ENCODE peak calls at places on chromosomes 6 and 20, in six cellular contexts. One of them, this sample, is unnamed. For H3K4me1, the result is how much of the 10 kb centered on the place peaks cover.

GRCh38 chr20:1484438-1485120 is 6.6 kb downstream of the SIRPB2 start:
- DNase-seq in tibial artery: no peak
- DNase-seq in heart right ventricle: no peak
- DNase-seq in esophagus squamous epithelium: no peak
- DNase-seq in heart left ventricle: no peak
- DNase-seq in foreskin keratinocyte: peak
- DNase-seq in this sample: no peak

GRCh38 chr20:14336667-14337066 is 745 bp downstream of the FLRT3 start:
- DNase-seq in esophagus squamous epithelium: no peak
- DNase-seq in heart left ventricle: no peak
- DNase-seq in tibial artery: no peak
- DNase-seq in foreskin keratinocyte: peak
- DNase-seq in heart right ventricle: no peak
- DNase-seq in this sample: no peak

GRCh38 chr6:7939864-7940228 is 29.3 kb upstream of the TXNDC5 start:
- DNase-seq in heart right ventricle: no peak
- DNase-seq in tibial artery: no peak
- DNase-seq in esophagus squamous epithelium: no peak
- DNase-seq in foreskin keratinocyte: no peak
- DNase-seq in heart left ventricle: no peak
- DNase-seq in this sample: no peak

GRCh38 chr20:574297-574942 is 30.8 kb upstream of the CSNK2A1 start:
- DNase-seq in heart left ventricle: peak
- DNase-seq in tibial artery: no peak
- DNase-seq in heart right ventricle: peak
- DNase-seq in foreskin keratinocyte: no peak
- DNase-seq in esophagus squamous epithelium: no peak
- DNase-seq in this sample: no peak

GRCh38 chr20:9912858-9913434 is 74.1 kb upstream of the PAK5 start:
- DNase-seq in esophagus squamous epithelium: no peak
- DNase-seq in heart left ventricle: no peak
- DNase-seq in foreskin keratinocyte: peak
- DNase-seq in heart right ventricle: peak
- DNase-seq in tibial artery: no peak
- DNase-seq in this sample: no peak

GRCh38 chr6:135089901-135090300 is 35.3 kb upstream of the HBS1L start:
- DNase-seq in esophagus squamous epithelium: no peak
- DNase-seq in tibial artery: no peak
- DNase-seq in foreskin keratinocyte: no peak
- DNase-seq in heart right ventricle: no peak
- DNase-seq in heart left ventricle: no peak
- DNase-seq in this sample: no peak

GRCh38 chr6:92159046-92159445 is 1260.3 kb downstream of the EPHA7 start:
- DNase-seq in heart right ventricle: no peak
- DNase-seq in tibial artery: no peak
- DNase-seq in esophagus squamous epithelium: no peak
- DNase-seq in foreskin keratinocyte: no peak
- DNase-seq in heart left ventricle: no peak
- DNase-seq in this sample: no peak

GRCh38 chr6:51289041-51289440 is 470.4 kb downstream of the TFAP2B start:
- DNase-seq in heart left ventricle: no peak
- DNase-seq in foreskin keratinocyte: no peak
- DNase-seq in heart right ventricle: no peak
- DNase-seq in tibial artery: no peak
- DNase-seq in esophagus squamous epithelium: no peak
- DNase-seq in this sample: no peak

GRCh38 chr6:100230115-100230975 is 234.4 kb downstream of the SIM1 start:
- DNase-seq in heart right ventricle: no peak
- DNase-seq in heart left ventricle: no peak
- DNase-seq in foreskin keratinocyte: no peak
- DNase-seq in esophagus squamous epithelium: no peak
- DNase-seq in tibial artery: no peak
- DNase-seq in this sample: no peak

GRCh38 chr6:17656644-17657043 is 50.1 kb downstream of the NUP153 start:
- DNase-seq in tibial artery: no peak
- DNase-seq in heart left ventricle: no peak
- DNase-seq in esophagus squamous epithelium: no peak
- DNase-seq in foreskin keratinocyte: no peak
- DNase-seq in heart right ventricle: no peak
- DNase-seq in this sample: no peak

GRCh38 chr20:56467969-56468316 is 484 bp upstream of the RTF2 start:
- DNase-seq in heart left ventricle: no peak
- DNase-seq in foreskin keratinocyte: no peak
- DNase-seq in tibial artery: no peak
- DNase-seq in esophagus squamous epithelium: no peak
- DNase-seq in heart right ventricle: no peak
- DNase-seq in this sample: no peak

GRCh38 chr20:53974785-53975555 is 95.4 kb downstream of the BCAS1 start:
- DNase-seq in heart left ventricle: no peak
- DNase-seq in esophagus squamous epithelium: no peak
- DNase-seq in foreskin keratinocyte: no peak
- DNase-seq in tibial artery: no peak
- DNase-seq in heart right ventricle: no peak
- DNase-seq in this sample: no peak

GRCh38 chr6:144036064-144036873 is 28.2 kb upstream of the PLAGL1 start:
- DNase-seq in tibial artery: no peak
- DNase-seq in foreskin keratinocyte: peak
- DNase-seq in heart left ventricle: peak
- DNase-seq in esophagus squamous epithelium: no peak
- DNase-seq in heart right ventricle: no peak
- DNase-seq in this sample: no peak

GRCh38 chr6:170036916-170037315 is 254.0 kb downstream of the DLL1 start:
- DNase-seq in tibial artery: peak
- DNase-seq in heart right ventricle: no peak
- DNase-seq in heart left ventricle: no peak
- DNase-seq in foreskin keratinocyte: no peak
- DNase-seq in esophagus squamous epithelium: no peak
- DNase-seq in this sample: no peak

GRCh38 chr6:159836294-159837140 is 36.4 kb downstream of the PNLDC1 start:
- DNase-seq in tibial artery: peak
- DNase-seq in heart right ventricle: peak
- DNase-seq in foreskin keratinocyte: no peak
- DNase-seq in esophagus squamous epithelium: no peak
- DNase-seq in heart left ventricle: peak
- DNase-seq in this sample: no peak

GRCh38 chr6:122114733-122115132 is 284.7 kb upstream of the HSF2 start:
- DNase-seq in heart right ventricle: no peak
- DNase-seq in esophagus squamous epithelium: no peak
- DNase-seq in heart left ventricle: no peak
- DNase-seq in tibial artery: no peak
- DNase-seq in foreskin keratinocyte: no peak
- DNase-seq in this sample: no peak

GRCh38 chr20:57445298-57445697 is 54.1 kb downstream of the RBM38 start:
- DNase-seq in heart right ventricle: peak
- DNase-seq in esophagus squamous epithelium: no peak
- DNase-seq in heart left ventricle: peak
- DNase-seq in tibial artery: peak
- DNase-seq in foreskin keratinocyte: no peak
- DNase-seq in this sample: peak

GRCh38 chr6:113181164-113181563 is 676.0 kb upstream of the MARCKS start:
- DNase-seq in heart left ventricle: no peak
- DNase-seq in foreskin keratinocyte: no peak
- DNase-seq in heart right ventricle: no peak
- DNase-seq in tibial artery: no peak
- DNase-seq in esophagus squamous epithelium: no peak
- DNase-seq in this sample: no peak

GRCh38 chr6:10633216-10633615 is 61.2 kb downstream of the C6orf52 start:
- DNase-seq in heart left ventricle: no peak
- DNase-seq in heart right ventricle: no peak
- DNase-seq in foreskin keratinocyte: peak
- DNase-seq in tibial artery: no peak
- DNase-seq in esophagus squamous epithelium: no peak
- DNase-seq in this sample: no peak

GRCh38 chr6:158475344-158476302 is 84.3 kb upstream of the TMEM181 start:
- DNase-seq in tibial artery: no peak
- DNase-seq in heart right ventricle: no peak
- DNase-seq in heart left ventricle: peak
- DNase-seq in esophagus squamous epithelium: no peak
- DNase-seq in foreskin keratinocyte: no peak
- DNase-seq in this sample: no peak

GRCh38 chr6:55399331-55399730 is 72.1 kb downstream of the GFRAL start:
- DNase-seq in heart right ventricle: no peak
- DNase-seq in heart left ventricle: no peak
- DNase-seq in tibial artery: no peak
- DNase-seq in esophagus squamous epithelium: no peak
- DNase-seq in foreskin keratinocyte: peak
- DNase-seq in this sample: no peak

GRCh38 chr6:13830803-13831202 is 16.4 kb upstream of the MCUR1 start:
- DNase-seq in tibial artery: no peak
- DNase-seq in esophagus squamous epithelium: no peak
- DNase-seq in heart right ventricle: no peak
- DNase-seq in heart left ventricle: no peak
- DNase-seq in foreskin keratinocyte: no peak
- DNase-seq in this sample: no peak

GRCh38 chr6:144351741-144352140 is 66.6 kb downstream of the UTRN start:
- DNase-seq in heart left ventricle: no peak
- DNase-seq in tibial artery: no peak
- DNase-seq in esophagus squamous epithelium: no peak
- DNase-seq in foreskin keratinocyte: no peak
- DNase-seq in heart right ventricle: no peak
- DNase-seq in this sample: no peak

GRCh38 chr20:20457392-20458126 is 89.7 kb downstream of the INSM1 start:
- DNase-seq in tibial artery: no peak
- DNase-seq in heart left ventricle: no peak
- DNase-seq in esophagus squamous epithelium: no peak
- DNase-seq in heart right ventricle: no peak
- DNase-seq in foreskin keratinocyte: no peak
- DNase-seq in this sample: no peak

GRCh38 chr6:164345856-164346496 is 931.5 kb downstream of the QKI start:
- DNase-seq in esophagus squamous epithelium: no peak
- DNase-seq in foreskin keratinocyte: no peak
- DNase-seq in heart left ventricle: no peak
- DNase-seq in tibial artery: no peak
- DNase-seq in heart right ventricle: no peak
- DNase-seq in this sample: no peak

GRCh38 chr6:35343092-35343834 is 905 bp downstream of the PPARD start:
- DNase-seq in tibial artery: peak
- DNase-seq in heart right ventricle: peak
- DNase-seq in foreskin keratinocyte: peak
- DNase-seq in heart left ventricle: peak
- DNase-seq in esophagus squamous epithelium: no peak
- DNase-seq in this sample: no peak

GRCh38 chr6:148146717-148147116 is 195.9 kb upstream of the SASH1 start:
- DNase-seq in foreskin keratinocyte: peak
- DNase-seq in heart right ventricle: no peak
- DNase-seq in tibial artery: no peak
- DNase-seq in esophagus squamous epithelium: no peak
- DNase-seq in heart left ventricle: no peak
- DNase-seq in this sample: no peak

GRCh38 chr6:78492351-78493010 is 374.9 kb upstream of the IRAK1BP1 start:
- DNase-seq in foreskin keratinocyte: peak
- DNase-seq in heart left ventricle: no peak
- DNase-seq in esophagus squamous epithelium: no peak
- DNase-seq in heart right ventricle: no peak
- DNase-seq in tibial artery: no peak
- DNase-seq in this sample: no peak

DNA sequence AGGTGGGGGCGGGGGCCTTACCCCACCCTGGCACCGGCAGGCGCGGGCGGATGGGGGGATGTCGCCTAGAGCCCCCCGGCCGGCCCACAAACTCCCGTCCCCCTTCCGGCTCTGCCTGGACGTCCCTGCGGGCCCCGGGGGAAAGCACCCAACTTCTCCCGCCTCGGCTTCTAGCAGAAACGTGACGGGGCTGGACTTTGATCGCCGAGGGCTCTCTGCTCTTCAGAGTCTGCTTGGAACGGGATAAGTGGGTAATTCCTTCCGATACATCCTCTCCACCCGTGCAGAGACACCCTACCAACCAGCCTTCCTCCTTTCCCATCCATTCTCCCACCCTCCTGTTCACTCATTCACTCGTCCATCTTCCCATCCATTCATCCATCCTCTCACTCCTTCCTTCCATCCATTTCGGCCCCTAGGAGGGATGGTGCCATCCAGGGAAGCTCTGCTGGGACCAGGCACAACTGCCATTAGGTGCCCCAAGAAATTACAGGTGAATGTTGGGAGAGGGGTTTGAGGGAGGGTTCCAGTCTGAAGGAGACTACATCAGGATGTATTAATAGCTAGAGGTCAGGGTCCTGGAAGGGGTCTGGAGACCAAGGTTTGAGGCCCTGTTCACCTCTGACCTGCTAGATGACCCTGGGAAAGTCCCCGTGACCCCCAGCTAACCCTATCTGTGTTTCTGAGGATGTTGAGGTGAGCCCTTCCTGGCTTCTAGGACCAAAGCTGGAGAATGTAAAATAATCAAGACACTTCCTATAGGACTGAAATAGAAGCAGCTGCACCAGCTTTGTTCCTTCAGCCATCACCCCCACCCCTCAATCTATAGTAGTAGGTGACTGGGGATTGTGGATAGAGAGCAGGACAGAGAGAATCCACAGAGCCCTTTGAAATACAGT is 518 bp downstream of the TTLL9 start:
- DNase-seq in tibial artery: no peak
- DNase-seq in foreskin keratinocyte: no peak
- DNase-seq in esophagus squamous epithelium: no peak
- DNase-seq in heart right ventricle: no peak
- DNase-seq in heart left ventricle: no peak
- DNase-seq in this sample: no peak
- H3K4me1 ChIP-seq in tibial artery: under half
- H3K4me1 ChIP-seq in foreskin keratinocyte: under half
- H3K4me1 ChIP-seq in esophagus squamous epithelium: under half
- H3K4me1 ChIP-seq in heart right ventricle: under half
- H3K4me1 ChIP-seq in heart left ventricle: under half
- H3K4me1 ChIP-seq in this sample: under half

GRCh38 chr20:49586967-49587587 is 19.1 kb upstream of the PTGIS start:
- DNase-seq in tibial artery: no peak
- DNase-seq in foreskin keratinocyte: no peak
- DNase-seq in esophagus squamous epithelium: no peak
- DNase-seq in heart right ventricle: no peak
- DNase-seq in heart left ventricle: no peak
- DNase-seq in this sample: no peak
- H3K27ac ChIP-seq in tibial artery: peak
- H3K27ac ChIP-seq in foreskin keratinocyte: no peak
- H3K27ac ChIP-seq in esophagus squamous epithelium: peak
- H3K27ac ChIP-seq in heart right ventricle: peak
- H3K27ac ChIP-seq in heart left ventricle: peak
- H3K27ac ChIP-seq in this sample: peak

GRCh38 chr6:56732517-56732916 is 89.8 kb upstream of the DST start:
- DNase-seq in heart left ventricle: no peak
- DNase-seq in heart right ventricle: no peak
- DNase-seq in foreskin keratinocyte: no peak
- DNase-seq in tibial artery: no peak
- DNase-seq in esophagus squamous epithelium: no peak
- DNase-seq in this sample: no peak
- H3K4me1 ChIP-seq in heart left ventricle: under half
- H3K4me1 ChIP-seq in heart right ventricle: under half
- H3K4me1 ChIP-seq in foreskin keratinocyte: under half
- H3K4me1 ChIP-seq in tibial artery: under half
- H3K4me1 ChIP-seq in esophagus squamous epithelium: under half
- H3K4me1 ChIP-seq in this sample: under half

GRCh38 chr20:25052255-25053206 is 5.4 kb downstream of the ACSS1 start:
- DNase-seq in tibial artery: peak
- DNase-seq in esophagus squamous epithelium: no peak
- DNase-seq in heart left ventricle: peak
- DNase-seq in heart right ventricle: no peak
- DNase-seq in foreskin keratinocyte: no peak
- DNase-seq in this sample: peak
- H3K27ac ChIP-seq in tibial artery: peak
- H3K27ac ChIP-seq in esophagus squamous epithelium: peak
- H3K27ac ChIP-seq in heart left ventricle: peak
- H3K27ac ChIP-seq in heart right ventricle: peak
- H3K27ac ChIP-seq in foreskin keratinocyte: no peak
- H3K27ac ChIP-seq in this sample: peak

GRCh38 chr6:69181964-69182363 is 546.9 kb downstream of the ADGRB3 start:
- DNase-seq in tibial artery: no peak
- DNase-seq in heart right ventricle: no peak
- DNase-seq in esophagus squamous epithelium: no peak
- DNase-seq in foreskin keratinocyte: no peak
- DNase-seq in heart left ventricle: no peak
- DNase-seq in this sample: no peak
- H3K4me1 ChIP-seq in tibial artery: under half
- H3K4me1 ChIP-seq in heart right ventricle: under half
- H3K4me1 ChIP-seq in esophagus squamous epithelium: under half
- H3K4me1 ChIP-seq in foreskin keratinocyte: under half
- H3K4me1 ChIP-seq in heart left ventricle: under half
- H3K4me1 ChIP-seq in this sample: under half

This sample was measured in thoracic aorta.